ENCODE peak calls at places on chromosomes 6 and 20, in seven cellular contexts. A is testis, C is suprapubic skin, U is tibial artery, E is body of pancreas, H is BE2C, G is fibroblast of lung. R is an unnamed sample.

GRCh38 chr20:19073584-19074198 is 138.8 kb upstream of the SLC24A3 start:
- DNase-seq in U (no peak), G (no peak), H (peak; percentile 14), E (no peak), C (no peak), A (no peak), R (peak; percentile 34)

GRCh38 chr6:85015396-85015990 is 251.1 kb upstream of the TBX18 start:
- DNase-seq in E (peak; percentile 51), A (peak; percentile 73), H (peak; percentile 68), U (peak; percentile 41), G (peak; percentile 62), C (no peak), R (peak; percentile 71)

GRCh38 chr6:108735991-108736345 is 112.3 kb upstream of the ARMC2 start:
- DNase-seq in U (no peak), G (no peak), C (peak; percentile 67), H (no peak), E (no peak), A (no peak), R (no peak)

GRCh38 chr20:48008850-48009535 is 223.7 kb upstream of the SULF2 start:
- DNase-seq in U (no peak), H (no peak), C (no peak), A (no peak), G (peak; percentile 10), E (no peak), R (peak; percentile 79)

GRCh38 chr6:11418290-11418905 is 119.2 kb upstream of the TMEM170B start:
- DNase-seq in G (no peak), E (no peak), H (no peak), C (no peak), U (no peak), A (no peak), R (no peak)

GRCh38 chr6:79079425-79080130 is 1.5 kb upstream of the PHIP start:
- DNase-seq in A (no peak), U (no peak), C (no peak), E (no peak), G (peak; percentile 45), H (no peak), R (peak; percentile 51)

GRCh38 chr20:32474967-32475819 is 109.9 kb downstream of the NOL4L start:
- DNase-seq in E (peak; percentile 86), C (peak; percentile 92), U (peak; percentile 81), H (peak; percentile 73), A (peak; percentile 95), G (peak; percentile 97), R (peak; percentile 100)

GRCh38 chr6:75374913-75375530 is 90.4 kb upstream of the TMEM30A start:
- DNase-seq in H (no peak), C (no peak), G (no peak), E (no peak), A (no peak), U (no peak), R (no peak)

GRCh38 chr6:56529594-56530191 is 113.0 kb downstream of the DST start:
- DNase-seq in G (no peak), E (no peak), H (no peak), A (no peak), U (no peak), C (no peak), R (no peak)

GRCh38 chr20:62571667-62572344 is 70.5 kb upstream of the SLCO4A1 start:
- DNase-seq in U (no peak), C (no peak), G (no peak), A (peak; percentile 36), H (peak; percentile 77), E (no peak), R (no peak)

GRCh38 chr6:111727798-111728197 is 122.1 kb upstream of the TRAF3IP2 start:
- DNase-seq in G (peak; percentile 68), H (no peak), U (no peak), C (no peak), E (no peak), A (no peak), R (peak; percentile 69)

GRCh38 chr20:24814556-24815195 is 134.4 kb upstream of the CST7 start:
- DNase-seq in C (no peak), E (no peak), U (no peak), H (no peak), G (no peak), A (no peak), R (no peak)

GRCh38 chr6:15822835-15823234 is 160.0 kb upstream of the DTNBP1 start:
- DNase-seq in A (no peak), G (no peak), E (no peak), C (no peak), H (no peak), U (no peak), R (no peak)

GRCh38 chr6:166670013-166670412 is 43.0 kb upstream of the RPS6KA2 start:
- DNase-seq in C (no peak), A (no peak), H (no peak), E (no peak), U (no peak), G (no peak), R (no peak)

GRCh38 chr20:41030536-41031242 is 2.1 kb downstream of the TOP1 start:
- DNase-seq in E (no peak), G (peak; percentile 90), A (no peak), C (no peak), U (no peak), H (no peak), R (peak; percentile 66)

GRCh38 chr20:13984211-13984610 is 6.2 kb downstream of the SEL1L2 start:
- DNase-seq in U (no peak), H (no peak), C (no peak), E (no peak), G (no peak), A (no peak), R (no peak)

GRCh38 chr6:137389150-137389664 is 105.0 kb downstream of the OLIG3 start:
- DNase-seq in C (no peak), G (no peak), A (no peak), H (no peak), U (peak; percentile 32), E (peak; percentile 32), R (peak; percentile 50)

GRCh38 chr6:71454083-71454482 is 165.5 kb downstream of the OGFRL1 start:
- DNase-seq in U (no peak), E (no peak), H (no peak), G (no peak), C (no peak), A (no peak), R (no peak)

GRCh38 chr6:120805267-120805666 is 529.0 kb downstream of the TBC1D32 start:
- DNase-seq in U (no peak), H (no peak), G (peak; percentile 13), A (no peak), E (no peak), C (no peak), R (peak; percentile 2)

GRCh38 chr20:63495771-63496403 is 3.0 kb downstream of the EEF1A2 start:
- DNase-seq in H (peak; percentile 82), C (no peak), G (peak; percentile 43), E (peak; percentile 61), U (peak; percentile 44), A (peak; percentile 72), R (peak; percentile 52)

GRCh38 chr6:136706431-136706830 is 85.8 kb downstream of the MAP3K5 start:
- DNase-seq in G (no peak), H (no peak), E (no peak), U (no peak), C (no peak), A (no peak), R (no peak)

GRCh38 chr20:57617079-57617795 is 3.0 kb downstream of the ZBP1 start:
- DNase-seq in C (no peak), E (no peak), G (no peak), A (no peak), U (no peak), H (no peak), R (no peak)

GRCh38 chr20:57616143-57616951 is 3.9 kb downstream of the ZBP1 start:
- DNase-seq in E (no peak), U (no peak), A (no peak), G (no peak), C (no peak), H (no peak), R (no peak)

GRCh38 chr20:57618766-57619052 is 1.5 kb downstream of the ZBP1 start:
- DNase-seq in H (no peak), U (no peak), E (no peak), C (no peak), A (no peak), G (no peak), R (no peak)

GRCh38 chr20:57619053-57619831 is 984 bp downstream of the ZBP1 start:
- DNase-seq in E (peak; percentile 59), A (no peak), H (no peak), U (no peak), G (no peak), C (peak; percentile 77), R (no peak)

GRCh38 chr20:57618091-57618765 is 2.0 kb downstream of the ZBP1 start:
- DNase-seq in C (no peak), U (no peak), A (no peak), E (no peak), H (no peak), G (no peak), R (no peak)
- TF ChIP-seq CTCF in C (no peak), U (no peak), A (no peak), E (no peak), H (no peak), G (no peak), R (no peak)

GRCh38 chr20:87372-87771 is at the start of gene DEFB125:
- DNase-seq in C (no peak), G (no peak), E (no peak), U (no peak), H (no peak), A (no peak), R (no peak)
- H3K9me3 ChIP-seq in C (no peaks in the 10 kb centered on the region), G (no peaks in the 10 kb centered on the region), E (no peaks in the 10 kb centered on the region), U (peaks cover 3% of the 10 kb centered on the region), H (no peaks in the 10 kb centered on the region), A (no peaks in the 10 kb centered on the region), R (peaks cover 2% of the 10 kb centered on the region)

DNA sequence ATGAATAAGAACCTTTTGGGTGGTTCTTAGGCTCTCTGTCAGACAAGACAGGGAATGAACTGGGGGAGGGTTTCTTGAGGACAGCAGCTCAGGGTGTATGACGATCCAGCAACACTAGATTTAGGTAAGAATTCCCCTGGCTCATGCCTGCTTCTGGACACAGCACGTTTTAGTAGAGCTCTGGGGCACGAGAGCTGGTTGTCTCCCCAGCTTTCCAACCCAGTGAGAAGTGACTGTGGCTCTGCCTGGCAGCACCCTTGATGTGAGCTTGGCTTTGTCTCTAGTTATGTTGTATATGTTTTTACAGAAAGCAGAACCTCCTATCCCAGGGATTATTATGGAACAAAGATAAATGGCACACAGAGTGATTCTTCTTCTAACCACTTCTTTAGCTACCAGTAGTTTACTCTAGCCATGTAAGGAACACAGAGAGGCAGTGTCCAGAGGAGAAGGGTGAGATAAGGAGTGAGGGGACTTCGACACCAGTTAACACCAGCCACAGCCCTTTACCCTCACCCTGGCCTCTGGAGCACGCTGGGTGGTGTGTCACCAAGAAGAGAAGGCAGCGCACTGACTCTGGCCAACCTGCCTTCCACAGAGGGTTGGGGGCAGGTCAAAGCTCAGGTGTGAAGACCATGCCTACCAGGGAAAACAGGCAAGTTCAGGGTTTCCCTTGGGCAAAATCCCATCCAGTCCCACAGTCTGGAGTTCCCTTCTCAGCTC is 3.9 kb downstream of the APOBEC2 start:
- DNase-seq in G (no peak), E (no peak), H (no peak), C (no peak), A (no peak), U (no peak), R (no peak)
- H3K4me1 ChIP-seq in G (no peaks in the 10 kb centered on the region), E (peaks cover 94% of the 10 kb centered on the region), H (no peaks in the 10 kb centered on the region), C (peaks cover 5% of the 10 kb centered on the region), A (no peaks in the 10 kb centered on the region), U (no peaks in the 10 kb centered on the region), R (peaks cover 92% of the 10 kb centered on the region)

DNA sequence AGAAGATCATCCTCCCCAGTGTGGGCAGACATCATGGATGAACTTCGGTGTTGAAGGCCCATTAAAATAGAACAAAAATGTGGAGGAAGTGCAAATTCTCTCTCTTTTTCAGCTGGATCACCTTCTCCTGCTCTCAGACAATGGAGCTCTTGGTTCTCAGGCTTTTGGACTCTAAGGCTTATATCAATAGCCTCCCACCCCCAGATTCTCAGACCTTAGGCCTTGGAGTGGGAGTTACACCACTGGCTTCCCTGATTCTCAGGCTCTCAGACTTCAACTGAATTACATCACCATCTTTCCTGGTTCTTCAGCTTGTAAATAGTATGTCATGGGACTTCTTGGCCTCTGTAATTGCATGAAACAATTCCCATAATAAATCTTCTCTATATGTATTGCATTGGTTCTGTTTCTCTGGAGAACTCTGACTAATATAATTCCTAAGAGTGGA is 36.6 kb downstream of the NSFL1C start:
- DNase-seq in A (no peak), H (no peak), G (peak; percentile 97), U (no peak), E (no peak), C (no peak), R (peak; percentile 56)
- TF ChIP-seq CTCF in A (no peak), H (no peak), G (no peak), U (no peak), E (no peak), C (no peak), R (no peak)